ENCODE peak calls at places on chromosome 9, in six cellular contexts. I, K, M, C, D and A are unnamed samples.

GRCh38 chr9:100346836-100347235 is 5.9 kb downstream of the TEX10 start:
- DNase-seq in C (no peak), M (no peak), D (no peak), I (no peak), K (no peak), A (no peak)

GRCh38 chr9:93468763-93469456 is 15.5 kb upstream of the FAM120AOS start:
- DNase-seq in C (no peak), M (peak; percentile 48), I (peak; percentile 47), K (no peak), D (peak; percentile 54), A (no peak)

GRCh38 chr9:108099854-108100253 is 610.3 kb upstream of the KLF4 start:
- DNase-seq in M (no peak), K (no peak), D (no peak), C (no peak), I (no peak), A (no peak)

GRCh38 chr9:105138306-105138801 is 106.1 kb upstream of the SLC44A1 start:
- DNase-seq in C (no peak), K (no peak), D (peak; percentile 78), M (peak; percentile 53), I (no peak), A (no peak)

GRCh38 chr9:138050472-138051330 is 173.1 kb downstream of the CACNA1B start:
- DNase-seq in M (no peak), K (peak; percentile 9), I (no peak), C (no peak), D (no peak), A (peak; percentile 8)

GRCh38 chr9:127919253-127919815 is 2.5 kb upstream of the ST6GALNAC4 start:
- DNase-seq in I (no peak), M (peak; percentile 86), K (peak; percentile 83), D (peak; percentile 98), C (no peak), A (no peak)

GRCh38 chr9:27184556-27185351 is 75.7 kb downstream of the TEK start:
- DNase-seq in D (peak; percentile 87), K (peak; percentile 36), I (no peak), M (no peak), C (no peak), A (no peak)

GRCh38 chr9:122005597-122005996 is 87.5 kb downstream of the TTLL11 start:
- DNase-seq in I (no peak), K (no peak), D (peak; percentile 26), M (no peak), C (no peak), A (no peak)

GRCh38 chr9:134358026-134358967 is 32.0 kb downstream of the RXRA start:
- DNase-seq in C (no peak), M (no peak), D (peak; percentile 32), K (peak; percentile 62), I (no peak), A (no peak)

GRCh38 chr9:101119206-101119819 is 90.8 kb downstream of the PLPPR1 start:
- DNase-seq in C (peak; percentile 63), M (peak; percentile 49), I (peak; percentile 78), K (peak; percentile 59), D (no peak), A (no peak)

GRCh38 chr9:89606567-89607311 is 1.9 kb downstream of the GADD45G start:
- DNase-seq in K (peak; percentile 78), I (peak; percentile 36), D (no peak), M (peak; percentile 70), C (no peak), A (peak; percentile 55)

GRCh38 chr9:86337469-86338107 is 16.6 kb downstream of the TUT7 start:
- DNase-seq in M (no peak), D (no peak), K (no peak), C (peak; percentile 44), I (no peak), A (no peak)

DNA sequence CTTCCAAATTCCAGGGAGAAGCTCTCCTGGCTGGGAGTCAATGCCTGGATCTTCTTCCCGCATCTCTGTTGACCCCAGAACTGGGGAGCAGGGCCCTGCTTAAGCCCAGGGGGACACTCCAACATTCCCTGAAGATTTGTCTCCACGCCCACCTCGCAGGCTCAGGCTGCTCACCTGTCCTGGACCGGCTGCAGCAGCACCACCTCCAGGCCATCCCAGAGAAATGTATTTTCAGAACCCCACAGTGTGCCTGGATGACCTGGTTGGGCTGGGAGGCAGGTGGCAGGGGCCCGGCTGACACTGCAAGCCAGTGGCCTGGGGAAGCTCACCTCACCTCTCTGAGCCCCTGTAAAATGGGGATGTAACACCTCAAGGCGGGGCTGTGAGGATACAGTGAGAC is 27.1 kb upstream of the ZBTB43 start:
- DNase-seq in D (no peak), M (no peak), C (no peak), I (peak; percentile 20), K (no peak), A (no peak)
- TF ChIP-seq CTCF in D (no peak), M (no peak), C (peak; percentile 13), I (no peak), K (no peak), A (no peak)

GRCh38 chr9:91033802-91034201 is 232.2 kb downstream of the SYK start:
- DNase-seq in K (no peak), C (peak; percentile 74), D (no peak), M (peak; percentile 50), I (peak; percentile 29), A (no peak)
- TF ChIP-seq CTCF in K (peak; percentile 4), C (peak; percentile 77), D (peak; percentile 38), M (no peak), I (no peak), A (peak; percentile 26)

GRCh38 chr9:6686396-6686795 is 40.9 kb upstream of the GLDC start:
- DNase-seq in I (no peak), C (peak; percentile 64), M (no peak), D (peak; percentile 18), K (no peak), A (no peak)
- TF ChIP-seq CTCF in I (no peak), C (peak; percentile 29), M (no peak), D (peak; percentile 25), K (no peak), A (peak; percentile 29)

DNA sequence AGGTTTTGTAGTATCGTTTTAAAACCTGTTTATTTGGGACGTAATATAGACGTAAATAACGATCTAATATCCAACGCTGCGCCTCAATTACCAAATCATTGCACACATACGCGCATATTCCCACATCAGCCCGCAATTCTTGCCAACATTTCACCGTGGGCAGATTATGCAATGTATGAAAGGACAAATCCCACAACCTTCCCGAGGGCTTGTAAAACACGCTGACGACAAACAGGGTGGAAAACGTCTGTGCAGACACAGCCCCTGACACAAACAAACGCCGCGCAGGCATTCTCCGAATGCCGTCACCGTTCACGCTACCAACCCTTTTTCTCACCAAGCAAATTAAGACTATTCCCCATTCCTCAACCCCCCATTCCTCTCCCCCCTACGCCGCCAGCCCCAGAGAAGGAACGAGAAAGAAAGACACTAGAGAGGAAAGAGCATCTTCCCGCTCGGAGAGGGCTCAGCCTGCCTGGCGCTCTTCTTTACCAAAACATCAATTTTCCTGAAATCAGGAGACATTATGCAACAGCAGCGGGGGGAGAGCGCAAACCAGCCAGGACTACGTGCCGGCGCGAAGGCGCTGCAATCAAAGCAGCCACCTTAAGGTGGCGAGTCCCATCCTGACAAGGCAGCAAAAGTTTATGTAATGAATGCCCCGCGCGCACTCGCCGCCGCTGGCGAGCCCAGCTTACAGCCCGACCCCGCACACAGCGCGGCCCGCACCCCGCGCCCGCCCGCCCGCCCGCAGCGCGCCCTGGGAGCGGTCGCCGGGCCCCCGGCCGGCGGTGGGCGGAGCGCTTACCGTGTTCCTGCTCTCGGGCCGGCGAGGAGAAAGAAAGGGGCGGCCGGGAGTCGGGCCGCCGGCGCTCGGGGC is 560 bp downstream of the NFIL3 start:
- DNase-seq in K (peak; percentile 63), I (peak; percentile 72), D (peak; percentile 77), M (peak; percentile 75), C (peak; percentile 62), A (no peak)
- TF ChIP-seq CTCF in K (peak; percentile 1), I (no peak), D (peak; percentile 26), M (no peak), C (peak; percentile 38), A (no peak)

GRCh38 chr9:35566417-35566816 is 38.6 kb upstream of the TESK1 start:
- DNase-seq in C (no peak), M (no peak), K (no peak), I (no peak), D (no peak), A (no peak)
- TF ChIP-seq CTCF in C (no peak), M (no peak), K (no peak), I (no peak), D (no peak), A (no peak)